ENCODE peak calls at places on chromosomes 16 and 17, in four cellular contexts. B, X, Z and I are unnamed samples.

GRCh38 chr17:61479493-61480413 is 27.5 kb downstream of the TBX4 start:
- DNase-seq in Z (no peak), X (no peak), B (no peak), I (no peak)

GRCh38 chr16:57146735-57147134 is 39.1 kb downstream of the PSME3IP1 start:
- DNase-seq in B (no peak), Z (no peak), X (peak; percentile 18), I (no peak)

GRCh38 chr17:4591529-4591928 is 7.2 kb downstream of the SMTNL2 start:
- DNase-seq in X (no peak), B (no peak), Z (no peak), I (no peak)

GRCh38 chr17:40530988-40531971 is 29.9 kb upstream of the TNS4 start:
- DNase-seq in B (no peak), Z (peak; percentile 34), X (no peak), I (no peak)

GRCh38 chr16:49094471-49094870 is 187.2 kb downstream of the CBLN1 start:
- DNase-seq in B (no peak), Z (no peak), X (no peak), I (no peak)

GRCh38 chr17:73566905-73567782 is 77.1 kb downstream of the SDK2 start:
- DNase-seq in X (no peak), B (peak; percentile 28), Z (peak; percentile 36), I (no peak)

GRCh38 chr16:86581458-86581857 is 3.1 kb downstream of the FOXL1 start:
- DNase-seq in B (no peak), X (no peak), Z (no peak), I (no peak)

GRCh38 chr16:23768581-23768980 is 13.8 kb downstream of the CHP2 start:
- DNase-seq in B (no peak), X (no peak), Z (no peak), I (no peak)

GRCh38 chr17:48841395-48841831 is 10.6 kb downstream of the CALCOCO2 start:
- DNase-seq in B (peak; percentile 54), Z (peak; percentile 68), X (no peak), I (no peak)

GRCh38 chr17:68707032-68707431 is 105.9 kb upstream of the FAM20A start:
- DNase-seq in Z (no peak), B (no peak), X (no peak), I (no peak)

GRCh38 chr17:80937501-80938356 is 53.9 kb upstream of the CHMP6 start:
- DNase-seq in B (no peak), Z (no peak), X (no peak), I (peak; percentile 33)

GRCh38 chr16:84071151-84071550 is 28.6 kb upstream of the SLC38A8 start:
- DNase-seq in X (no peak), B (no peak), Z (no peak), I (no peak)
- H3K36me3 ChIP-seq in X (peaks cover 66% of the 10 kb centered on the region), B (peaks cover 25% of the 10 kb centered on the region), Z (peaks cover 4% of the 10 kb centered on the region), I (peaks cover 80% of the 10 kb centered on the region)

GRCh38 chr17:41996855-41997164 is 20.4 kb downstream of the DNAJC7 start:
- DNase-seq in X (no peak), Z (no peak), B (no peak), I (no peak)
- H3K36me3 ChIP-seq in X (peaks cover 68% of the 10 kb centered on the region), Z (peaks cover 4% of the 10 kb centered on the region), B (peaks cover 9% of the 10 kb centered on the region), I (peaks cover 36% of the 10 kb centered on the region)

GRCh38 chr17:30165960-30166359 is 49.3 kb downstream of the NSRP1 start:
- DNase-seq in B (no peak), Z (peak; percentile 30), X (no peak), I (no peak)
- H3K36me3 ChIP-seq in B (no peaks in the 10 kb centered on the region), Z (no peaks in the 10 kb centered on the region), X (no peaks in the 10 kb centered on the region), I (no peaks in the 10 kb centered on the region)

DNA sequence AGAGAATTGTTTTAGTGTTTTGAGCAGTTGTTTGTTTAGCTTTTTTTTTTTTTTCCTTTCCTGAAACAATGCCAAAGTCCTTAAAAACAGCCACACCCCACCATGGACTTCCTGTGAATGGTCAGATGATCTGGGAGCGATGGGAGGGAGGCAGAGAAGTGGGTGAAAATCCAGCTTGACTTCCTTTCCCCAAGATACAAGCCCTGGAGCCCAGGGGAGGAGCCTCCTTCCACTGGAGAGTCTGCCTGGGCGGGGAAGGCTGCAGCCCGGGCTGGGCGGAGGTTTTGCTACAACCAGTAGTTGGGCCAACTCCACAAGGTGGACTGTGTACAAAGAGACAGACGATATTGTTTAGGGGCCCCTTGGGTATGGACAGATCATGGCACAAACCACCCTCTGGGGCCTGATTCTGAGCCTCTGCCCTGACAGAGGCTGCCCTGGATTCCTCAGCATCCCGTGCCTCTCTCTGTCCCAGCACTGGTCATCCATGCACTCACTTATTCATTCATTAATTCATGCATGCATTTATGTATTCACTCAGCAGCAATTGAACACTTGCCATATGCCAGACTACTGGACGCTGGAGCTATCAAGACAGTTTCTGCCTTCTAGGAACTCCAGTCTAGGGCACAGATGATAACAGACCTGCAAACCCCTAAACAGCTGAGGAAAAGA is 29.8 kb downstream of the WSB1 start:
- DNase-seq in X (no peak), Z (no peak), B (peak; percentile 41), I (peak; percentile 54)
- H3K36me3 ChIP-seq in X (peaks cover 2% of the 10 kb centered on the region), Z (no peaks in the 10 kb centered on the region), B (no peaks in the 10 kb centered on the region), I (no peaks in the 10 kb centered on the region)

GRCh38 chr16:70563571-70563970 is 40.0 kb downstream of the SF3B3 start:
- DNase-seq in Z (no peak), X (no peak), B (no peak), I (no peak)
- H3K36me3 ChIP-seq in Z (peaks cover 60% of the 10 kb centered on the region), X (peaks cover 94% of the 10 kb centered on the region), B (peaks cover 33% of the 10 kb centered on the region), I (peaks cover 21% of the 10 kb centered on the region)

DNA sequence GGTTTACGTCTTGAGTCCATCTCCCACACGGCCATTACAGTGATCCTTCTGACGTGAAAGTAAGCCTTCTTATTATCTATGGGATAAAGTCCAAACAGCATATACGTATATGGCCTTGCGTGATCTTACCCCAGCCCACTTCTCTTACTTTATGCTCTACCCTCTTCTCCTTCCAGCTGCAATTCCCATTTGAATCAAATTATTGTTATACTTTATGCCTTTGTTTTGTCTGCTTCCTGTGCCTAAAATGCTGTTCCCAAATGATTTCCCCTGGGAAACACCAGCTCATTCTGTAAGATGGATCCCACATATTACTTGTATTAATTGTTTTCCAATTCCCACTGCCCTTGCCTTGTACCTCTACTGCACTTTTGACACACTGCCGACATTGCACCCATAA is 11.2 kb downstream of the UQCRC2 start:
- DNase-seq in B (no peak), Z (no peak), X (no peak), I (no peak)
- H3K36me3 ChIP-seq in B (peaks cover 25% of the 10 kb centered on the region), Z (peaks cover 36% of the 10 kb centered on the region), X (peaks cover 94% of the 10 kb centered on the region), I (peaks cover 92% of the 10 kb centered on the region)

DNA sequence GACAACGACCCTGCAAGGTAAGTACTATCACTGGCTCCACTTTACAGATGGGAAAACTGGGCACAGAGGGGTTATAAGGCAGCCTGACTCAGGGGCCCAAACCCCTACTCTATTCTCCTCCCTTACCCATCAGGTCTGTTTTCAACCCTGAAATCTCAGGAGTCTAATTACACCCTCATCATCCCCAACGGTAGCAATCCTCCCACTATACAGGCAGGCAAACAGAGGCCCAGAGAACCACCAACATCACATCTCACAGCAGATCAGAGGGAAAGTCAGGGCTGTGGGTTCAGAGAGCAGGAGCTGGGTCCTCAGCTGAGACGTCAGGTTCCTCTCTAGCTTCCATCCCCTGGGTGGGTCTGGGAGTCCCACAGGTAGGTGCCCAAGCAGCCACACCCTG is 16.5 kb downstream of the JUP start:
- DNase-seq in Z (no peak), B (no peak), X (no peak), I (no peak)
- H3K36me3 ChIP-seq in Z (no peaks in the 10 kb centered on the region), B (peaks cover 21% of the 10 kb centered on the region), X (peaks cover 54% of the 10 kb centered on the region), I (peaks cover 35% of the 10 kb centered on the region)

DNA sequence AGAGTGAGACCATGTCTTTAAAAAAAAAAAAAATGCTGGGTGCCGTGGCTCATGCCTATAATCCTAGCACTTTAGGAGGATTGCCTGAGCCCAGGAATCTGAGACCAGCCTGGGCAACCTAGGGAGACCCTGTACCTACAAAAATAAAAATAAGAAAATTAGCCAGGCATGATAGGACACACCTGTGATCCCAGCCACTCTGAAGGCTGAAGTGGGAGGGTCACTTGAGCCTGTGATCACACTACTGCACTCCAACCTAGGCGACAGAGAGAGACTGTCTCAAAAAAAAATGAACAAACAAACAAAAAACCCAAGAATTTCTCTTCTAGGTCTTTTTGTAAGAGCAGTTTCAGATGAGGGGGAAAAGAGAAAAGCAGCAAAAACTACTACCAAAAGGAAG is 34.6 kb downstream of the NME2 start:
- DNase-seq in Z (no peak), X (no peak), B (no peak), I (no peak)
- H3K36me3 ChIP-seq in Z (no peaks in the 10 kb centered on the region), X (peaks cover 58% of the 10 kb centered on the region), B (peaks cover 6% of the 10 kb centered on the region), I (peaks cover 70% of the 10 kb centered on the region)